ENCODE peak calls at places on chromosomes 2 and 18, in six cellular contexts. One of them, this sample, is unnamed.

GRCh38 chr2:26528186-26528585 is 50.3 kb upstream of the OTOF start:
- DNase-seq in HCT116: no peak
- DNase-seq in left lung: peak; percentile 15
- DNase-seq in transverse colon: no peak
- DNase-seq in neural progenitor cell: no peak
- DNase-seq in K562: no peak
- DNase-seq in this sample: no peak

GRCh38 chr2:15169326-15170038 is 391.7 kb downstream of the NBAS start:
- DNase-seq in K562: no peak
- DNase-seq in HCT116: peak; percentile 23
- DNase-seq in neural progenitor cell: no peak
- DNase-seq in transverse colon: no peak
- DNase-seq in left lung: no peak
- DNase-seq in this sample: no peak

GRCh38 chr2:138496096-138496651 is 5.4 kb upstream of the SPOPL start:
- DNase-seq in K562: peak; percentile 53
- DNase-seq in transverse colon: no peak
- DNase-seq in neural progenitor cell: peak; percentile 25
- DNase-seq in HCT116: no peak
- DNase-seq in left lung: no peak
- DNase-seq in this sample: no peak

GRCh38 chr2:197339496-197340220 is 29.1 kb upstream of the ANKRD44 start:
- DNase-seq in left lung: no peak
- DNase-seq in HCT116: no peak
- DNase-seq in transverse colon: no peak
- DNase-seq in neural progenitor cell: no peak
- DNase-seq in K562: no peak
- DNase-seq in this sample: no peak

GRCh38 chr2:190627881-190628412 is 20.9 kb upstream of the NAB1 start:
- DNase-seq in transverse colon: peak; percentile 48
- DNase-seq in HCT116: no peak
- DNase-seq in K562: no peak
- DNase-seq in neural progenitor cell: peak; percentile 46
- DNase-seq in left lung: peak; percentile 46
- DNase-seq in this sample: peak; percentile 24

GRCh38 chr2:178513876-178514275 is 33.6 kb downstream of the PLEKHA3 start:
- DNase-seq in K562: no peak
- DNase-seq in HCT116: no peak
- DNase-seq in neural progenitor cell: no peak
- DNase-seq in left lung: no peak
- DNase-seq in transverse colon: no peak
- DNase-seq in this sample: no peak

GRCh38 chr18:34787931-34788532 is 77.9 kb downstream of the DTNA start:
- DNase-seq in left lung: no peak
- DNase-seq in transverse colon: peak; percentile 23
- DNase-seq in HCT116: peak; percentile 59
- DNase-seq in K562: peak; percentile 52
- DNase-seq in neural progenitor cell: peak; percentile 75
- DNase-seq in this sample: no peak

GRCh38 chr2:127681288-127681771 is 6.0 kb upstream of the LIMS2 start:
- DNase-seq in neural progenitor cell: no peak
- DNase-seq in left lung: no peak
- DNase-seq in HCT116: no peak
- DNase-seq in transverse colon: no peak
- DNase-seq in K562: no peak
- DNase-seq in this sample: no peak

GRCh38 chr2:100965596-100965995 is 36.5 kb upstream of the RPL31 start:
- DNase-seq in neural progenitor cell: no peak
- DNase-seq in HCT116: no peak
- DNase-seq in K562: no peak
- DNase-seq in transverse colon: no peak
- DNase-seq in left lung: no peak
- DNase-seq in this sample: no peak

GRCh38 chr2:240423788-240424191 is 11.7 kb upstream of the GPC1 start:
- DNase-seq in HCT116: no peak
- DNase-seq in K562: no peak
- DNase-seq in neural progenitor cell: no peak
- DNase-seq in transverse colon: no peak
- DNase-seq in left lung: peak; percentile 26
- DNase-seq in this sample: peak; percentile 13

GRCh38 chr2:162242586-162243304 is 500 bp downstream of the FAP start:
- DNase-seq in transverse colon: no peak
- DNase-seq in K562: no peak
- DNase-seq in HCT116: no peak
- DNase-seq in left lung: no peak
- DNase-seq in neural progenitor cell: peak; percentile 41
- DNase-seq in this sample: no peak

GRCh38 chr2:126822115-126822514 is 76.6 kb upstream of the TEX51 start:
- DNase-seq in K562: no peak
- DNase-seq in HCT116: no peak
- DNase-seq in neural progenitor cell: no peak
- DNase-seq in transverse colon: no peak
- DNase-seq in left lung: no peak
- DNase-seq in this sample: no peak

GRCh38 chr2:32937602-32938450 is 8.9 kb upstream of the LTBP1 start:
- DNase-seq in neural progenitor cell: peak; percentile 66
- DNase-seq in K562: no peak
- DNase-seq in left lung: no peak
- DNase-seq in transverse colon: no peak
- DNase-seq in HCT116: peak; percentile 26
- DNase-seq in this sample: no peak

GRCh38 chr2:72533767-72534166 is 292.1 kb downstream of the EXOC6B start:
- DNase-seq in HCT116: peak; percentile 27
- DNase-seq in transverse colon: no peak
- DNase-seq in neural progenitor cell: no peak
- DNase-seq in K562: peak; percentile 28
- DNase-seq in left lung: no peak
- DNase-seq in this sample: no peak

GRCh38 chr2:240873098-240873788 is 4.6 kb downstream of the AGXT start:
- DNase-seq in K562: no peak
- DNase-seq in neural progenitor cell: no peak
- DNase-seq in left lung: no peak
- DNase-seq in HCT116: no peak
- DNase-seq in transverse colon: no peak
- DNase-seq in this sample: peak; percentile 59

GRCh38 chr2:71749671-71750101 is 296.3 kb downstream of the DYSF start:
- DNase-seq in K562: no peak
- DNase-seq in transverse colon: no peak
- DNase-seq in neural progenitor cell: no peak
- DNase-seq in HCT116: no peak
- DNase-seq in left lung: no peak
- DNase-seq in this sample: no peak

DNA sequence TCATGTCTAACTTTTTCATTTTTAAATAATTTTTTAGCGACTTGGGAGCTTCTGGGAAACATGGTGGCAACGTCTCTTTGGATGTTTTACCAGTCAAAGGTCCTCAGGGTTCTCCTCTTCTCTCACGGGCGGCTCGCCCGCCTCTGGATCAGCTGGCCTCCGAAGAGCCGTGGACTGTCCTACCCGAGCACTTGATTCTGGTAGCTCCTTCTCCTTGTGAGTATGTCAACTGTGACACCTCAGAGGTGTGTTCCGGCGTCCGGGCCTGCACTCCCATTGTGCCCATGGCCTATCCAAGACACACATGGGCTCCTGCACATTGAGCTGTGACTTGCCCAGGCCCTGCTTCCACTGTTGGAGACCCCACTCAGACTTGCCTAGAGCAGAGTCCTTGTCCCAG is 104.3 kb downstream of the CEP192 start:
- DNase-seq in transverse colon: no peak
- DNase-seq in left lung: no peak
- DNase-seq in HCT116: no peak
- DNase-seq in K562: no peak
- DNase-seq in neural progenitor cell: no peak
- DNase-seq in this sample: no peak
- H3K36me3 ChIP-seq in transverse colon: no peaks in the 10 kb centered on the region
- H3K36me3 ChIP-seq in left lung: peaks cover 88% of the 10 kb centered on the region
- H3K36me3 ChIP-seq in HCT116: peaks cover 27% of the 10 kb centered on the region
- H3K36me3 ChIP-seq in K562: peaks cover 75% of the 10 kb centered on the region
- H3K36me3 ChIP-seq in neural progenitor cell: peaks cover 25% of the 10 kb centered on the region
- H3K36me3 ChIP-seq in this sample: peaks cover 33% of the 10 kb centered on the region

GRCh38 chr18:23889907-23890306 is 124.6 kb upstream of the TTC39C start:
- DNase-seq in neural progenitor cell: no peak
- DNase-seq in HCT116: no peak
- DNase-seq in K562: no peak
- DNase-seq in left lung: no peak
- DNase-seq in transverse colon: no peak
- DNase-seq in this sample: no peak
- H3K27ac ChIP-seq in neural progenitor cell: no peak overlapping the region
- H3K27ac ChIP-seq in HCT116: no peak overlapping the region
- H3K27ac ChIP-seq in K562: no peak overlapping the region
- H3K27ac ChIP-seq in left lung: no peak overlapping the region
- H3K27ac ChIP-seq in transverse colon: no peak overlapping the region
- H3K27ac ChIP-seq in this sample: no peak overlapping the region

GRCh38 chr2:218658671-218659257 is 659 bp downstream of the ZNF142 start:
- DNase-seq in left lung: peak; percentile 42
- DNase-seq in neural progenitor cell: peak; percentile 70
- DNase-seq in HCT116: peak; percentile 66
- DNase-seq in transverse colon: peak; percentile 66
- DNase-seq in K562: peak; percentile 66
- DNase-seq in this sample: no peak

GRCh38 chr2:218662827-218663226 is 3.3 kb downstream of the BCS1L start:
- DNase-seq in left lung: no peak
- DNase-seq in transverse colon: no peak
- DNase-seq in neural progenitor cell: no peak
- DNase-seq in K562: no peak
- DNase-seq in HCT116: no peak
- DNase-seq in this sample: no peak

GRCh38 chr2:218662377-218662776 is 2.9 kb downstream of the BCS1L start:
- DNase-seq in transverse colon: no peak
- DNase-seq in left lung: no peak
- DNase-seq in HCT116: no peak
- DNase-seq in K562: no peak
- DNase-seq in neural progenitor cell: no peak
- DNase-seq in this sample: no peak

GRCh38 chr2:218659988-218660358 is 490 bp downstream of the BCS1L start:
- DNase-seq in K562: no peak
- DNase-seq in HCT116: no peak
- DNase-seq in left lung: no peak
- DNase-seq in transverse colon: no peak
- DNase-seq in neural progenitor cell: no peak
- DNase-seq in this sample: no peak

GRCh38 chr2:218659258-218659987 is at the start of the genes BCS1L and ZNF142:
- DNase-seq in HCT116: peak; percentile 81
- DNase-seq in neural progenitor cell: peak; percentile 94
- DNase-seq in K562: peak; percentile 89
- DNase-seq in transverse colon: peak; percentile 95
- DNase-seq in left lung: peak; percentile 93
- DNase-seq in this sample: peak; percentile 83
- H3K36me3 ChIP-seq in HCT116: peaks cover 56% of the 10 kb centered on the region
- H3K36me3 ChIP-seq in neural progenitor cell: peaks cover 4% of the 10 kb centered on the region
- H3K36me3 ChIP-seq in K562: peaks cover 71% of the 10 kb centered on the region
- H3K36me3 ChIP-seq in transverse colon: no peaks in the 10 kb centered on the region
- H3K36me3 ChIP-seq in left lung: peaks cover 59% of the 10 kb centered on the region
- H3K36me3 ChIP-seq in this sample: peaks cover 17% of the 10 kb centered on the region

GRCh38 chr2:147511491-147511948 is 333.3 kb upstream of the ACVR2A start:
- DNase-seq in K562: no peak
- DNase-seq in neural progenitor cell: no peak
- DNase-seq in HCT116: no peak
- DNase-seq in transverse colon: no peak
- DNase-seq in left lung: peak; percentile 42
- DNase-seq in this sample: no peak
- H3K27ac ChIP-seq in K562: no peak overlapping the region
- H3K27ac ChIP-seq in neural progenitor cell: no peak overlapping the region
- H3K27ac ChIP-seq in HCT116: no peak overlapping the region
- H3K27ac ChIP-seq in transverse colon: no peak overlapping the region
- H3K27ac ChIP-seq in left lung: peak overlapping the region; percentile 9
- H3K27ac ChIP-seq in this sample: no peak overlapping the region

GRCh38 chr2:168165985-168166901 is 81.2 kb downstream of the STK39 start:
- DNase-seq in transverse colon: no peak
- DNase-seq in neural progenitor cell: no peak
- DNase-seq in left lung: no peak
- DNase-seq in HCT116: no peak
- DNase-seq in K562: no peak
- DNase-seq in this sample: no peak
- H3K36me3 ChIP-seq in transverse colon: no peaks in the 10 kb centered on the region
- H3K36me3 ChIP-seq in neural progenitor cell: peaks cover 4% of the 10 kb centered on the region
- H3K36me3 ChIP-seq in left lung: no peaks in the 10 kb centered on the region
- H3K36me3 ChIP-seq in HCT116: peaks cover 37% of the 10 kb centered on the region
- H3K36me3 ChIP-seq in K562: no peaks in the 10 kb centered on the region
- H3K36me3 ChIP-seq in this sample: peaks cover 11% of the 10 kb centered on the region

DNA sequence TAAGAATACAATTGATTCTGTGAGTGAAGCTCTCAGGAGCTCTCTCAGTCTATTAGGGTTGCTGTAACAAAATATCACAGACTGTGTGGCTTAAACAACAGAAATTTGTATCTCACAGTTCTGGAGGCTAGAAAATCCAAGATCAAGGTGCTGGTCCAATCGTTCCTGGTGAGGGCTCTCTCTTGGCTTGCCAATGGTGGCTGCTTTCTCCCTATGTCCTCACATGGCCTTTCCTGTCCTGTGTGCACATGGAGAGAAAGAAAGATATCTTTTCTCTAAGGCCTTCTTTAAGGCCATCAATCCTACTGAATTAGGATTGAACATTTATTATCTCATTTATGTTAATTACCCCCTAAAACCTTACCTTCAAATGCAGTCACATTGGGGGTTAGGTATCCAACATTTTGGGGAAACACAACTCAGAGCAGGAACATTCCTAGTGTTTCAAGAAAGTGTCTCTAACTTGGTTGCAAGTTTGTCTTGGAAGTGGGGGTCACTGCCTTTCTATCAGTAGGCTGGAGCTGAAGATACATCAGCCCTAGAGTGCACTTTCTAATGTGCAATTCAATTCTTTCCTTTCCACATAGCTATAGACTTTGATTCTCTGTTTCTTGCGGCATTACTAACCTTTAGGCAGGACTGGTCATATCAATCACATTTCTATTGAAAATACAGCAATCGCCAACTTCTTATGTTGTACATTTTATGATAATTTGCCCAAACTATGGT is 24.8 kb downstream of the TFPI start:
- DNase-seq in neural progenitor cell: no peak
- DNase-seq in K562: no peak
- DNase-seq in left lung: no peak
- DNase-seq in HCT116: no peak
- DNase-seq in transverse colon: no peak
- DNase-seq in this sample: no peak
- H3K27ac ChIP-seq in neural progenitor cell: no peak overlapping the region
- H3K27ac ChIP-seq in K562: no peak overlapping the region
- H3K27ac ChIP-seq in left lung: no peak overlapping the region
- H3K27ac ChIP-seq in HCT116: no peak overlapping the region
- H3K27ac ChIP-seq in transverse colon: no peak overlapping the region
- H3K27ac ChIP-seq in this sample: no peak overlapping the region

DNA sequence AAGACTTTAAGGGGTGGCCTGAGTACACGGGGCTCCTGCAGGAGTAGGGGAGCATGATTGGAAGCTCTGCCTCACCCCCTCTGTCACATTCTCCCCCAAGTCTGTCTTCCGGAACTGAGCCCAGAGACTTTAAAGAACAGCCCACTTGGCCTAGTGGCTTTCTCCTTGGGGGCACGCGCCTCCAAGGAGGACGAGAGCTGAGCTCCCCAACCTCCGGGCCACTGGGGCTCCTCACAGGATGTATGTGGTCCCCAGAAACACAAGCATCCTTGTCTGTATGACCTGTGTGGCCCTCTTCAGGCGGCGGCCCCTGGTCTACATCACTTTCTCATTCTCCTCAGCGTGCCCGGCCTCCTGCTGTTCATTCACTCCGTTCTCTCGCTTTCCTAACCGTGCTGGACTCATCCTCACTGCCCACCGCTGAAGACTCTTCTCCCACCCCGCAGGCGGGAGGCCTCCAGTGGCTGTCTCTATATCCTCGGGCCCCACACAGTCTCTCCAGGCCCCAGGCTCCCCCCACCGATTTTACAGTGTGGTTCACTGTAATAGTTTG is 23.7 kb downstream of the KCNF1 start:
- DNase-seq in transverse colon: no peak
- DNase-seq in left lung: no peak
- DNase-seq in HCT116: no peak
- DNase-seq in K562: no peak
- DNase-seq in neural progenitor cell: no peak
- DNase-seq in this sample: no peak
- H3K36me3 ChIP-seq in transverse colon: no peaks in the 10 kb centered on the region
- H3K36me3 ChIP-seq in left lung: no peaks in the 10 kb centered on the region
- H3K36me3 ChIP-seq in HCT116: no peaks in the 10 kb centered on the region
- H3K36me3 ChIP-seq in K562: no peaks in the 10 kb centered on the region
- H3K36me3 ChIP-seq in neural progenitor cell: no peaks in the 10 kb centered on the region
- H3K36me3 ChIP-seq in this sample: no peaks in the 10 kb centered on the region